ENCODE peak calls at places on chromosomes 12 and 14, in nine cellular contexts. R is stomach, T is HL-60, I is transverse colon, X is sigmoid colon, B is upper lobe of left lung, W is GM23338, J is Panc1, Q is spleen. Z is an unnamed sample.

GRCh38 chr14:63614964-63615363 is 26.7 kb downstream of the WDR89 start:
- DNase-seq in W (no peak), Q (no peak), I (no peak), T (no peak), J (no peak), R (no peak), B (no peak), X (no peak), Z (no peak)

GRCh38 chr14:32202468-32202865 is 602 bp downstream of the RNU6-8 start:
- DNase-seq in Q (no peak), W (peak), R (no peak), B (no peak), T (no peak), J (peak), I (no peak), X (no peak), Z (no peak)

GRCh38 chr14:76245097-76245496 is 93.4 kb downstream of the GPATCH2L start:
- DNase-seq in J (no peak), T (no peak), I (no peak), R (no peak), B (no peak), X (no peak), W (no peak), Q (no peak), Z (no peak)

GRCh38 chr14:63091394-63091996 is 46.2 kb upstream of the KCNH5 start:
- DNase-seq in B (no peak), Q (no peak), R (no peak), I (no peak), X (no peak), J (no peak), T (no peak), W (peak), Z (no peak)

GRCh38 chr14:46250113-46250703 is 401.4 kb downstream of the RPL10L start:
- DNase-seq in W (peak), T (no peak), I (no peak), Q (no peak), B (no peak), X (no peak), J (no peak), R (no peak), Z (no peak)

GRCh38 chr14:83164591-83164990 is 1630.9 kb upstream of the SEL1L start:
- DNase-seq in W (no peak), I (no peak), R (no peak), Q (no peak), J (no peak), X (no peak), T (no peak), B (no peak), Z (no peak)

GRCh38 chr14:77641207-77641533 is 24.7 kb upstream of the SPTLC2 start:
- DNase-seq in I (peak), Q (no peak), R (no peak), J (no peak), W (no peak), B (no peak), T (no peak), X (no peak), Z (no peak)

GRCh38 chr12:29519585-29520182 is 22.2 kb upstream of the OVCH1 start:
- DNase-seq in J (peak), I (no peak), R (no peak), X (no peak), T (no peak), B (no peak), W (peak), Q (no peak), Z (peak)

GRCh38 chr12:57756406-57757341 is 1.8 kb downstream of the MARCHF9 start:
- DNase-seq in R (peak), I (peak), T (no peak), B (peak), Q (peak), J (no peak), W (peak), X (peak), Z (no peak)

GRCh38 chr14:24376448-24377070 is 8.6 kb downstream of the NFATC4 start:
- DNase-seq in Q (no peak), R (no peak), J (no peak), T (no peak), I (no peak), X (no peak), B (no peak), W (peak), Z (no peak)

GRCh38 chr14:74612346-74613021 is 447 bp upstream of the LTBP2 start:
- DNase-seq in J (no peak), R (peak), X (peak), T (no peak), B (peak), I (peak), Q (peak), W (peak), Z (peak)
- TF ChIP-seq POLR2AphosphoS5 in J (peak), R (no peak), X (no peak), T (no peak), B (no peak), I (no peak), Q (peak), W (no peak), Z (no peak)

DNA sequence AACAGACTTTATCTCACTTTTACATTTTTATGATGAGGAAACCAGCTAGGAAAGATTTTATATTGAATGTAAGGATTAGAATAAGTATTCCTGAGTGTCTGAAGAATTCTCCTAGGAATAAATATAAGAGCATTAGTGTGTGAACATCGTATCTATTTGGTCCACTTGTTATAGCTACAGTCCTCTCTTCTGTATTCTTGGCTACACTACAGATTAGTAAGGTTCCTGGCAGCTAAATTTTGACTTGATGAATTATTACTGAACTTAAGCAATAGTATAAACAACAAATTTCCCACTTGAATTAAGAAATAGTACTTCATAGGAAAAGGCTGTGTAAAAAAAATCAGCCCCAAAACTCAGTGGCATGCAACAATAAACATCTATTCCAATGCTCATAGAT is 138.5 kb upstream of the G2E3 start:
- DNase-seq in B (no peak), T (no peak), X (no peak), R (no peak), J (no peak), I (no peak), Q (no peak), W (no peak), Z (no peak)
- TF ChIP-seq POLR2AphosphoS5 in B (no peak), T (no peak), X (no peak), R (no peak), J (no peak), I (no peak), Q (no peak), W (no peak), Z (no peak)

GRCh38 chr14:34872822-34873590 is 2.2 kb downstream of the BAZ1A start:
- DNase-seq in W (peak), X (peak), B (no peak), Q (no peak), R (no peak), T (no peak), J (peak), I (peak), Z (peak)
- TF ChIP-seq POLR2AphosphoS5 in W (no peak), X (peak), B (no peak), Q (no peak), R (no peak), T (no peak), J (no peak), I (peak), Z (peak)

DNA sequence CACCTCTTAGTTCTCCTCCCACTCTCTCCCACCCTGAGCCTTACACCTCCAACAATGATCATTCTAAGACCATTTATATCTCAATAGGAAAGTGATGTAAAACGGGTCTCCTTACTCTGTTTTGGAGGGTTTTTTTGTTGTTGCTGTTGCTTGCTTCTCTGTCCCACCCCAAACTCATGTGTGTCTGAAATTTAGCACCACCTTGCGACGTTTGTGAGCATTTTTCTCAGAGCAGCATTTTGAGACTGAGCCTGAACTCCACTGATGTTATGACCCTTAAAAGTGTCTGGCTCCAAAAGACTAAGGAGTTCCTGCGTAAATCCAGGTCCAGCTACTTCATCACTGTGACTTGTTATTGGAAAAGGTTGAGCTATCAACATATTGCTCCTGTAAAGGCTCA is 155.0 kb downstream of the DAD1 start:
- DNase-seq in B (no peak), T (no peak), R (no peak), X (no peak), W (peak), I (no peak), Q (no peak), J (no peak), Z (no peak)
- TF ChIP-seq POLR2AphosphoS5 in B (no peak), T (no peak), R (no peak), X (no peak), W (no peak), I (no peak), Q (no peak), J (no peak), Z (no peak)

Z was measured in prostate gland.